ENCODE peak calls at places on chromosomes 12 and 14, in five cellular contexts. U is SK-N-SH, T is HepG2, J is HCT116, H is GM12878. M is an unnamed sample.

GRCh38 chr14:39417014-39417413 is 15.2 kb downstream of the FBXO33 start:
- DNase-seq in H (no peak), U (no peak), J (peak), T (peak), M (no peak)

GRCh38 chr12:115691123-115691522 is 586.4 kb downstream of the MED13L start:
- DNase-seq in U (no peak), T (no peak), H (no peak), J (peak), M (no peak)

GRCh38 chr12:47509398-47509851 is 196.4 kb downstream of the RPAP3 start:
- DNase-seq in U (no peak), H (no peak), J (no peak), T (no peak), M (no peak)

GRCh38 chr14:93343797-93344196 is 3.2 kb upstream of the COX8C start:
- DNase-seq in J (no peak), U (no peak), H (no peak), T (no peak), M (no peak)

GRCh38 chr14:63276492-63277342 is 42.0 kb downstream of the GPHB5 start:
- DNase-seq in J (peak), H (no peak), U (peak), T (peak), M (peak)

GRCh38 chr14:45252356-45253069 is 489 bp downstream of the MIS18BP1 start:
- DNase-seq in J (no peak), H (no peak), U (peak), T (no peak), M (no peak)

GRCh38 chr12:75979181-75979580 is 52.4 kb downstream of the PHLDA1 start:
- DNase-seq in U (no peak), J (no peak), T (no peak), H (no peak), M (no peak)

GRCh38 chr14:68470361-68470760 is 322.5 kb downstream of the ZFP36L1 start:
- DNase-seq in J (no peak), T (no peak), U (no peak), H (no peak), M (no peak)

GRCh38 chr14:47278233-47278842 is 397.1 kb downstream of the MDGA2 start:
- DNase-seq in U (peak), T (peak), J (peak), H (no peak), M (peak)

GRCh38 chr12:28051516-28052456 is 79.3 kb upstream of the PTHLH start:
- DNase-seq in J (no peak), H (no peak), T (no peak), U (no peak), M (no peak)

GRCh38 chr12:110022980-110023633 is 23.9 kb downstream of the ANKRD13A start:
- DNase-seq in T (no peak), U (no peak), H (no peak), J (no peak), M (no peak)

GRCh38 chr14:100193417-100194357 is 34.2 kb upstream of the DEGS2 start:
- DNase-seq in H (no peak), J (no peak), U (peak), T (peak), M (peak)

DNA sequence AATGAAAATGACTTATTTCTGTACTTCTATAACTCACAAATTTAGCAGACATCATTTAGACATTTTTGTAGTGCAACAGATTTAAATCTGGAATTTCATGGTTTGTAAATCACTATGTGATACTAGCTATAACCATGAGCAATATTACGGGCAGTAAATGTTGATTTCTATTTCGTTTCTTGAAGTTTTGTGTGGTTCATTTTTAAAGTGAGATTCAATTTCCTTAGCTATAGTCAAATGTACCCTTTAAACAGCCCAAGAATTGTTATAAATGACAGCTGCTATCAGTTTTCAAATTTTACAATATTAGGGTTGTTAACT is 30.2 kb downstream of the NUDT4 start:
- DNase-seq in T (no peak), H (no peak), J (no peak), U (no peak), M (no peak)
- TF ChIP-seq ZBTB33 in T (no peak), H (no peak), J (no peak), U (no peak), M (no peak)

DNA sequence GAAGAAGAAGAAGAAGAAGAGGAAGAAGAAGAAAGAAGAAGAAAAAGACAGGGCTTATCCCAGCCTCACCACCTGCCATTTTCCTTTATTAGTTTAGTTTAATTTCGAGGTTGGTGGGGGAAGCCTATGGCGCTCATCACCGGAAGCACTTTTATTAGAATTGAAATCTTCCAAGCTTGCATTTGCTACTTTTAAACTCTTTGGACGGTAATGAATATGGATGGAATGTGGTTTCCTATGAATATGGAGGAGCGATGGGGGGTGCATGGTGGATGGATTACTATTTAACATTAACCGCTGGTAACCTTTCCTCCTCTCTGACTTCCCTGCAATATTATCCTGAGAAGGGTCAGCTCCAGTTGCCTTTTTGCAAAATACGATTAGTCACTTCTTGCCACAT is 424.4 kb downstream of the VRK1 start:
- DNase-seq in H (no peak), T (no peak), J (no peak), U (no peak), M (no peak)
- TF ChIP-seq POLR2AphosphoS5 in H (no peak), T (no peak), J (no peak), U (no peak), M (no peak)

GRCh38 chr12:92675092-92675865 is 27.5 kb upstream of the PLEKHG7 start:
- DNase-seq in H (no peak), U (no peak), J (no peak), T (no peak), M (no peak)
- TF ChIP-seq ZBTB33 in H (no peak), U (no peak), J (no peak), T (no peak), M (no peak)

GRCh38 chr12:67663121-67663520 is 14.6 kb downstream of the DYRK2 start:
- DNase-seq in H (no peak), U (no peak), J (no peak), T (no peak), M (no peak)
- TF ChIP-seq POLR2AphosphoS5 in H (no peak), U (peak), J (no peak), T (no peak), M (no peak)

GRCh38 chr14:74438351-74438915 is 12.4 kb upstream of the SYNDIG1L start:
- DNase-seq in J (no peak), U (no peak), T (no peak), H (no peak), M (no peak)
- TF ChIP-seq ZBTB33 in J (no peak), U (no peak), T (no peak), H (no peak), M (no peak)

GRCh38 chr12:119068129-119068856 is 87.0 kb downstream of the SRRM4 start:
- DNase-seq in H (no peak), U (no peak), J (no peak), T (no peak), M (no peak)

GRCh38 chr12:119071638-119072231 is 90.4 kb downstream of the SRRM4 start:
- DNase-seq in H (no peak), J (no peak), U (peak), T (no peak), M (no peak)

GRCh38 chr12:119072463-119072862 is 91.1 kb downstream of the SRRM4 start:
- DNase-seq in H (no peak), T (no peak), U (peak), J (no peak), M (no peak)

GRCh38 chr12:119071176-119071575 is 89.8 kb downstream of the SRRM4 start:
- DNase-seq in H (no peak), U (no peak), J (no peak), T (no peak), M (no peak)

GRCh38 chr12:119069029-119069731 is 87.8 kb downstream of the SRRM4 start:
- DNase-seq in J (no peak), H (no peak), T (no peak), U (no peak), M (no peak)
- TF ChIP-seq POLR2AphosphoS5 in J (no peak), H (no peak), T (no peak), U (no peak), M (no peak)

GRCh38 chr14:103206023-103206481 is 82.8 kb downstream of the TNFAIP2 start:
- DNase-seq in T (no peak), H (no peak), J (no peak), U (no peak), M (no peak)

GRCh38 chr14:103207404-103208072 is 84.3 kb downstream of the TNFAIP2 start:
- DNase-seq in J (no peak), T (no peak), H (no peak), U (peak), M (no peak)

GRCh38 chr14:103205541-103205906 is 82.3 kb downstream of the TNFAIP2 start:
- DNase-seq in U (no peak), H (no peak), J (no peak), T (no peak), M (no peak)

GRCh38 chr14:103204852-103205540 is 81.7 kb downstream of the TNFAIP2 start:
- DNase-seq in J (peak), H (no peak), T (no peak), U (no peak), M (peak)

GRCh38 chr14:103207038-103207403 is 83.8 kb downstream of the TNFAIP2 start:
- DNase-seq in T (no peak), H (no peak), J (no peak), U (peak), M (peak)
- TF ChIP-seq ZBTB33 in T (no peak), H (no peak), J (no peak), U (no peak), M (no peak)

DNA sequence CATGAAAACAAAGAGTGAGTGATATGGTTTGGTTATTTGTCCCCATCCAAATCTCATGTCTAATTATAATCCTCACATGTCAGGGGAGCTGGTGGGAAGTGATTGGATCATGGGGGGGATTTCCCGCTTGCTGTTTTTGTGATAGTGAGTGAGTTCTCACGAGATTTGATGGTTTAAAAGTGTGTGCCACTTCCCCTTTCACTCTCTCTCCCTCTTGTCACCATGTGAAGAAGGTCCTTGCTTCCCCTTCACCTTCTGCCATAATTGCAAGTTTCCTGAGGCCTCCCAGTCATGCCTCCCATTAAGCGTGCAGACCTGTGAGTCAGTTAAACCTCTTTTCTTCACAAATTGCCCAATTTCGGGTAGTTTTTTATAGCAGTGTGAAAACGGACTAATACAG is 2.1 kb upstream of the ATXN7L3B start:
- DNase-seq in U (no peak), T (no peak), J (no peak), H (no peak), M (no peak)
- TF ChIP-seq POLR2AphosphoS5 in U (no peak), T (no peak), J (no peak), H (peak), M (no peak)

DNA sequence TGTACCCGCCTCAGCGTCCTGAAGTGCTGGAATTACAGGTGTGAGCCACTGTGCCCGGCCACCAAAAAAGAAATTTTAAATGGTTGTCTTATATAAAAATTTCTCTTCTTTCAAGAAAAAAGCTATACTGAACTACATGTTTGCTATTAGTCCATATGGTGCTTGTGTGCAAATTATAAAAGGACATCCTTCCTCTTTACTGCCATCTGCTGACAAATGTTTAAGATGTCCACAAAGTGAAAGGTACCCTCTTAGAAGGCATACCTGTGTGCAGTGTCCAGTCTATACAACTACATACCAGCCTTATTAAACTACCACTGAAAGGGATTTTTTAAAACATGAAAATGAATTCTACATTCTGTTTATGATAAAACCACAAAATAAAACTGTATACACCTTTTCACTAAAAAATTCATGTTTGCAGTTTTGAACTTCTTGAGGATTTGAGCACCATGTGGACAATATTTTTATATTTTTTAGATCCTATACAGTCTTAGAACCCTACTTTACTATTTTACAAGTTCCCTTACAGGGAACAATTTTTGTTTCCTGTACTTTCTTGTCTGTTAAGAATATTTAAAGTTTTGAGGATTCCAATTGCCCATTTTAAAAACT is 32.8 kb upstream of the TOMM20L start:
- DNase-seq in J (peak), T (peak), U (peak), H (no peak), M (peak)
- TF ChIP-seq ZBTB33 in J (no peak), T (no peak), U (no peak), H (no peak), M (no peak)

GRCh38 chr14:22657861-22658260 is 13.7 kb upstream of the OR6J1 start:
- DNase-seq in H (no peak), J (no peak), T (peak), U (no peak), M (no peak)

GRCh38 chr14:22656226-22656625 is 12.1 kb upstream of the OR6J1 start:
- DNase-seq in H (no peak), T (no peak), U (no peak), J (no peak), M (no peak)

GRCh38 chr14:22656945-22657711 is 13.0 kb upstream of the OR6J1 start:
- DNase-seq in J (no peak), U (no peak), T (no peak), H (no peak), M (no peak)

GRCh38 chr14:22660654-22661053 is 16.5 kb upstream of the OR6J1 start:
- DNase-seq in H (no peak), T (no peak), J (no peak), U (no peak), M (no peak)

GRCh38 chr14:22658951-22659350 is 14.8 kb upstream of the OR6J1 start:
- DNase-seq in U (no peak), J (no peak), H (no peak), T (no peak), M (no peak)
- TF ChIP-seq POLR2AphosphoS5 in U (no peak), J (no peak), H (no peak), T (no peak), M (no peak)